ENCODE peak calls at places on chromosome 16, in four cellular contexts. One of them, this sample, is unnamed.
A peak's percentile ranks its signal among the peaks of the same experiment; 100 is the strongest.

GRCh38 chr16:48965391-48965790 is 316.2 kb downstream of the CBLN1 start:
- DNase-seq in MM.1S: no peak
- DNase-seq in heart right ventricle: no peak
- DNase-seq in stomach: no peak
- DNase-seq in this sample: no peak

GRCh38 chr16:77683845-77684526 is 38.3 kb upstream of the NUDT7 start:
- DNase-seq in MM.1S: no peak
- DNase-seq in stomach: no peak
- DNase-seq in heart right ventricle: no peak
- DNase-seq in this sample: no peak

GRCh38 chr16:11801481-11802021 is 4.5 kb upstream of the ZC3H7A start:
- DNase-seq in heart right ventricle: no peak
- DNase-seq in stomach: no peak
- DNase-seq in MM.1S: no peak
- DNase-seq in this sample: no peak

GRCh38 chr16:70380205-70380918 is 33.7 kb downstream of the DDX19A start:
- DNase-seq in heart right ventricle: peak; percentile 23
- DNase-seq in stomach: peak; percentile 57
- DNase-seq in MM.1S: peak; percentile 77
- DNase-seq in this sample: no peak

GRCh38 chr16:52537463-52537862 is 9.5 kb downstream of the TOX3 start:
- DNase-seq in stomach: peak; percentile 26
- DNase-seq in MM.1S: no peak
- DNase-seq in heart right ventricle: no peak
- DNase-seq in this sample: no peak

GRCh38 chr16:11972128-11972527 is 4.4 kb upstream of the SNX29 start:
- DNase-seq in stomach: no peak
- DNase-seq in heart right ventricle: no peak
- DNase-seq in MM.1S: no peak
- DNase-seq in this sample: no peak

GRCh38 chr16:89770367-89770766 is 46.1 kb downstream of the FANCA start:
- DNase-seq in MM.1S: no peak
- DNase-seq in stomach: no peak
- DNase-seq in heart right ventricle: no peak
- DNase-seq in this sample: no peak

GRCh38 chr16:19295393-19295792 is 9.9 kb downstream of the CLEC19A start:
- DNase-seq in stomach: no peak
- DNase-seq in heart right ventricle: no peak
- DNase-seq in MM.1S: no peak
- DNase-seq in this sample: peak; percentile 22

GRCh38 chr16:60646631-60647030 is 1389.6 kb downstream of the CDH8 start:
- DNase-seq in MM.1S: no peak
- DNase-seq in heart right ventricle: no peak
- DNase-seq in stomach: no peak
- DNase-seq in this sample: no peak

GRCh38 chr16:21599994-21600773 is 807 bp downstream of the METTL9 start:
- DNase-seq in stomach: no peak
- DNase-seq in heart right ventricle: no peak
- DNase-seq in MM.1S: peak; percentile 51
- DNase-seq in this sample: no peak

GRCh38 chr16:9123871-9124270 is 32.4 kb downstream of the HAPSTR1 start:
- DNase-seq in stomach: peak; percentile 85
- DNase-seq in heart right ventricle: no peak
- DNase-seq in MM.1S: no peak
- DNase-seq in this sample: no peak

GRCh38 chr16:84514874-84515835 is 10.7 kb upstream of the MEAK7 start:
- DNase-seq in heart right ventricle: no peak
- DNase-seq in MM.1S: peak; percentile 85
- DNase-seq in stomach: peak; percentile 61
- DNase-seq in this sample: peak; percentile 94

GRCh38 chr16:89921699-89922476 is 1.3 kb upstream of the TUBB3 start:
- DNase-seq in MM.1S: no peak
- DNase-seq in stomach: peak; percentile 58
- DNase-seq in heart right ventricle: peak; percentile 82
- DNase-seq in this sample: no peak

GRCh38 chr16:24013733-24014645 is 178.2 kb downstream of the PRKCB start:
- DNase-seq in stomach: peak; percentile 31
- DNase-seq in heart right ventricle: peak; percentile 16
- DNase-seq in MM.1S: peak; percentile 83
- DNase-seq in this sample: peak; percentile 94

GRCh38 chr16:84458606-84459516 is 45.6 kb downstream of the MEAK7 start:
- DNase-seq in MM.1S: no peak
- DNase-seq in heart right ventricle: no peak
- DNase-seq in stomach: no peak
- DNase-seq in this sample: no peak

GRCh38 chr16:23120562-23120961 is 28.7 kb downstream of the USP31 start:
- DNase-seq in stomach: no peak
- DNase-seq in MM.1S: no peak
- DNase-seq in heart right ventricle: no peak
- DNase-seq in this sample: no peak

GRCh38 chr16:19288872-19289799 is 3.6 kb downstream of the CLEC19A start:
- DNase-seq in heart right ventricle: no peak
- DNase-seq in MM.1S: no peak
- DNase-seq in stomach: no peak
- DNase-seq in this sample: no peak

GRCh38 chr16:31109622-31110021 is 1.4 kb downstream of the BCKDK start:
- DNase-seq in stomach: no peak
- DNase-seq in MM.1S: no peak
- DNase-seq in heart right ventricle: no peak
- DNase-seq in this sample: no peak

GRCh38 chr16:22306788-22307187 is 9.6 kb downstream of the POLR3E start:
- DNase-seq in MM.1S: no peak
- DNase-seq in stomach: no peak
- DNase-seq in heart right ventricle: no peak
- DNase-seq in this sample: no peak

GRCh38 chr16:4988647-4989046 is 30.5 kb downstream of the SEC14L5 start:
- DNase-seq in heart right ventricle: no peak
- DNase-seq in stomach: no peak
- DNase-seq in MM.1S: no peak
- DNase-seq in this sample: no peak

DNA sequence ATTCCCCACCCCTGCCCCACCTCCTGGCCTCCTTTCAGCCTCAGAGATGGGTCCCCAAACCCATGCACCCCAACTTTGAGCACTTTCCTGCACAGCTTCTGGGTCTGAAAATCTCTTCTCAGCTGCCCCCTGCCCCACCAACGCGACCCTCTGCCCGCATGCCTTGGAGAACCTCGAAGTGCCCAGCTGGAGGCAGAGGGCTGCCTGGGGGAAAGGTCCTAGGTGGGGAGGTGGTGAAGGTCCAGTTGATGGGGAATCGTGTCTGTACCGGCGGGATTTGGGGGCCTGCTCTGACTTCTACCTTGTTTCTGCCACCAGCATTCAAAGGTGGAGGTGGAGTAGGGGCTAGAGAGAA is 1.3 kb downstream of the NKD1 start:
- DNase-seq in stomach: no peak
- DNase-seq in MM.1S: no peak
- DNase-seq in heart right ventricle: no peak
- DNase-seq in this sample: no peak
- H3K4me3 ChIP-seq in stomach: peak overlapping the region; percentile 82
- H3K4me3 ChIP-seq in MM.1S: no peak overlapping the region
- H3K4me3 ChIP-seq in heart right ventricle: no peak overlapping the region
- H3K4me3 ChIP-seq in this sample: no peak overlapping the region

GRCh38 chr16:842061-842476 is 41.5 kb upstream of the GNG13 start:
- DNase-seq in heart right ventricle: no peak
- DNase-seq in stomach: no peak
- DNase-seq in MM.1S: no peak
- DNase-seq in this sample: no peak
- H3K4me3 ChIP-seq in heart right ventricle: no peak overlapping the region
- H3K4me3 ChIP-seq in stomach: no peak overlapping the region
- H3K4me3 ChIP-seq in MM.1S: no peak overlapping the region
- H3K4me3 ChIP-seq in this sample: no peak overlapping the region

GRCh38 chr16:16120044-16120381 is 103.3 kb downstream of the ABCC6 start:
- DNase-seq in MM.1S: no peak
- DNase-seq in heart right ventricle: no peak
- DNase-seq in stomach: peak; percentile 51
- DNase-seq in this sample: no peak
- H3K4me3 ChIP-seq in MM.1S: no peak overlapping the region
- H3K4me3 ChIP-seq in heart right ventricle: no peak overlapping the region
- H3K4me3 ChIP-seq in stomach: no peak overlapping the region
- H3K4me3 ChIP-seq in this sample: no peak overlapping the region

GRCh38 chr16:81778231-81778630 is 860 bp upstream of the PLCG2 start:
- DNase-seq in stomach: no peak
- DNase-seq in heart right ventricle: no peak
- DNase-seq in MM.1S: no peak
- DNase-seq in this sample: no peak
- H3K4me3 ChIP-seq in stomach: peak overlapping the region; percentile 77
- H3K4me3 ChIP-seq in heart right ventricle: no peak overlapping the region
- H3K4me3 ChIP-seq in MM.1S: no peak overlapping the region
- H3K4me3 ChIP-seq in this sample: no peak overlapping the region

This sample was measured in GM12864.